ENCODE peak calls at places on chromosomes 4 and X, in nine cellular contexts. Z, L, W, I, T, E, K, U and Q are unnamed samples.

GRCh38 chr4:163482197-163482596 is 8.6 kb upstream of the TKTL2 start:
- DNase-seq in K (no peak), Z (no peak), T (no peak), E (no peak), U (no peak), W (peak; percentile 25), I (no peak), L (no peak), Q (no peak)

GRCh38 chr4:7998447-7998846 is 58.8 kb upstream of the AFAP1 start:
- DNase-seq in U (peak; percentile 30), L (no peak), K (no peak), I (no peak), W (no peak), Z (no peak), E (no peak), T (no peak), Q (no peak)

GRCh38 chr4:176031927-176032326 is 33.7 kb upstream of the WDR17 start:
- DNase-seq in Z (no peak), W (no peak), K (no peak), L (no peak), I (no peak), T (no peak), E (no peak), U (no peak), Q (no peak)

GRCh38 chr4:130335417-130336194 is 1239.7 kb downstream of the C4orf33 start:
- DNase-seq in E (no peak), Z (no peak), T (no peak), K (no peak), I (no peak), U (no peak), L (no peak), W (no peak), Q (no peak)

GRCh38 chr4:6925357-6925836 is 15.8 kb downstream of the TBC1D14 start:
- DNase-seq in Z (no peak), W (no peak), U (peak; percentile 73), K (no peak), L (no peak), I (peak; percentile 66), E (no peak), T (no peak), Q (no peak)

GRCh38 chr4:147286846-147287587 is 193.9 kb upstream of the EDNRA start:
- DNase-seq in K (no peak), Z (no peak), E (no peak), I (no peak), U (no peak), W (no peak), L (peak; percentile 20), T (peak; percentile 42), Q (no peak)

GRCh38 chr4:151801547-151802516 is 41.0 kb upstream of the GATB start:
- DNase-seq in W (no peak), I (peak; percentile 32), U (no peak), E (peak; percentile 58), L (peak; percentile 64), K (no peak), T (peak; percentile 51), Z (peak; percentile 57), Q (peak; percentile 44)

GRCh38 chr4:99645638-99646037 is 12.0 kb downstream of the C4orf54 start:
- DNase-seq in W (no peak), E (no peak), U (no peak), Z (no peak), I (no peak), K (no peak), T (no peak), L (no peak), Q (no peak)

GRCh38 chr4:18033111-18034085 is 11.8 kb upstream of the LCORL start:
- DNase-seq in T (no peak), I (no peak), E (no peak), L (peak; percentile 35), W (no peak), K (no peak), Z (peak; percentile 86), U (no peak), Q (peak; percentile 21)

GRCh38 chr4:98110929-98111328 is 32.3 kb downstream of the STPG2 start:
- DNase-seq in W (no peak), K (no peak), Z (no peak), U (no peak), I (no peak), E (no peak), L (no peak), T (no peak), Q (no peak)

GRCh38 chr4:87105101-87105852 is 115.1 kb downstream of the KLHL8 start:
- DNase-seq in E (no peak), K (no peak), L (no peak), T (no peak), U (no peak), Z (no peak), W (no peak), I (no peak), Q (no peak)

GRCh38 chr4:87101543-87102199 is 118.7 kb downstream of the KLHL8 start:
- DNase-seq in E (no peak), K (no peak), I (no peak), Z (peak; percentile 57), U (no peak), L (no peak), T (no peak), W (no peak), Q (no peak)

GRCh38 chr4:87100093-87100634 is 120.3 kb downstream of the KLHL8 start:
- DNase-seq in T (no peak), U (no peak), K (no peak), I (no peak), W (no peak), L (no peak), Z (no peak), E (no peak), Q (no peak)

GRCh38 chr4:87103691-87104187 is 116.7 kb downstream of the KLHL8 start:
- DNase-seq in I (no peak), Z (peak; percentile 85), W (no peak), K (peak; percentile 57), L (peak; percentile 75), T (peak; percentile 84), E (no peak), U (no peak), Q (peak; percentile 78)

GRCh38 chr4:87103086-87103485 is 117.3 kb downstream of the KLHL8 start:
- DNase-seq in Z (peak; percentile 9), K (no peak), I (no peak), L (no peak), U (no peak), T (no peak), E (no peak), W (no peak), Q (no peak)
- H3K4me3 ChIP-seq in Z (no peak overlapping the region), K (no peak overlapping the region), I (no peak overlapping the region), L (no peak overlapping the region), U (no peak overlapping the region), T (no peak overlapping the region), E (no peak overlapping the region), W (no peak overlapping the region), Q (no peak overlapping the region)

GRCh38 chr4:170110290-170110672 is 20.5 kb upstream of the AADAT start:
- DNase-seq in L (no peak), K (no peak), U (no peak), I (no peak), E (no peak), T (no peak), W (no peak), Z (no peak), Q (no peak)

GRCh38 chr4:170109586-170110289 is 20.0 kb upstream of the AADAT start:
- DNase-seq in U (no peak), T (no peak), Z (peak; percentile 90), E (no peak), W (no peak), L (peak; percentile 13), I (no peak), K (peak; percentile 59), Q (peak; percentile 80)

GRCh38 chr4:170102426-170102825 is 12.7 kb upstream of the AADAT start:
- DNase-seq in Z (no peak), W (no peak), K (no peak), E (no peak), I (no peak), T (no peak), L (no peak), U (no peak), Q (no peak)

GRCh38 chr4:170111100-170111499 is 21.3 kb upstream of the AADAT start:
- DNase-seq in U (no peak), L (no peak), Z (no peak), K (no peak), W (no peak), I (no peak), T (no peak), E (no peak), Q (no peak)

DNA sequence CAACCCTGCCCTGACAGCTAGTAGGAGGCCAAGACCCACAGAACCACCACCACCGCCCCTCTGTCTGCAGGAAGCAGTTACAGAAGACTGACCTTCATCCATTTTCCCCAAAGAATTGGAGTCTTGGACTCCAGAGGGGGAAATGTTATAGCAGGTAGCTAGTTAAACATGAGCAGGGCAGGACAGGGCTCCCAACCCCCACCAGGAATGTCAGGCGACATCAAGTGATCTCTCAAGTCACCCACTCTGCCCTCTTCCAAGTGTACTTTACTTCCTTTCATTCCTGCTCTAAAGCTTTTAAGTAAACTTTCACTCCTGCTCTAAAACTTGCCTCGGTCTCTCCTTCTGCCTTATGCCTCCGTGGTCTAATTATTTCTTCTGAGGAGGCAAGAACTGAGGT is 17.1 kb upstream of the AADAT start:
- DNase-seq in I (no peak), Z (no peak), E (no peak), U (no peak), K (no peak), L (no peak), W (no peak), T (no peak), Q (no peak)
- H3K4me3 ChIP-seq in I (no peak overlapping the region), Z (no peak overlapping the region), E (no peak overlapping the region), U (no peak overlapping the region), K (no peak overlapping the region), L (no peak overlapping the region), W (no peak overlapping the region), T (no peak overlapping the region), Q (no peak overlapping the region)

GRCh38 chrX:40083120-40083978 is 14.4 kb downstream of the BCOR start:
- DNase-seq in Z (no peak), T (no peak), U (no peak), W (no peak), I (no peak), K (no peak), E (peak; percentile 73), L (no peak), Q (no peak)

GRCh38 chrX:40082447-40083119 is 15.2 kb downstream of the BCOR start:
- DNase-seq in U (peak; percentile 70), I (no peak), W (no peak), K (no peak), T (no peak), E (no peak), Z (no peak), L (no peak), Q (no peak)

GRCh38 chrX:40085086-40085551 is 12.6 kb downstream of the BCOR start:
- DNase-seq in L (peak; percentile 78), U (no peak), Z (peak; percentile 44), I (no peak), K (no peak), E (no peak), T (peak; percentile 9), W (no peak), Q (peak; percentile 88)

GRCh38 chrX:40084471-40084870 is 13.3 kb downstream of the BCOR start:
- DNase-seq in Z (no peak), T (no peak), L (no peak), W (no peak), E (no peak), K (no peak), U (no peak), I (no peak), Q (no peak)

GRCh38 chrX:40083979-40084359 is 13.8 kb downstream of the BCOR start:
- DNase-seq in U (no peak), W (no peak), I (no peak), Z (no peak), L (no peak), T (no peak), E (no peak), K (no peak), Q (no peak)
- H3K4me3 ChIP-seq in U (no peak overlapping the region), W (no peak overlapping the region), I (peak overlapping the region; percentile 56), Z (peak overlapping the region; percentile 17), L (peak overlapping the region; percentile 48), T (peak overlapping the region; percentile 14), E (peak overlapping the region; percentile 41), K (peak overlapping the region; percentile 17), Q (no peak overlapping the region)

GRCh38 chr4:185570727-185571126 is 35.4 kb upstream of the PDLIM3 start:
- DNase-seq in U (no peak), W (no peak), K (no peak), E (no peak), Z (no peak), I (no peak), L (no peak), T (no peak), Q (no peak)
- H3K4me3 ChIP-seq in U (no peak overlapping the region), W (no peak overlapping the region), K (no peak overlapping the region), E (no peak overlapping the region), Z (no peak overlapping the region), I (no peak overlapping the region), L (no peak overlapping the region), T (no peak overlapping the region), Q (no peak overlapping the region)